ENCODE peak calls at places on chromosomes 3 and 15, in seven cellular contexts. B, H, O, G, M, S and K are unnamed samples.
A peak's percentile ranks its signal among the peaks of the same experiment; 100 is the strongest.

GRCh38 chr3:1955170-1955569 is 143.5 kb upstream of the CNTN4 start:
- DNase-seq in B (no peak), H (no peak), O (no peak), G (no peak), M (no peak), S (no peak), K (no peak)

GRCh38 chr15:65088643-65089021 is 12.1 kb downstream of the KBTBD13 start:
- DNase-seq in B (no peak), H (no peak), O (no peak), G (no peak), M (no peak), S (no peak), K (no peak)

GRCh38 chr3:174276826-174277225 is 582.3 kb upstream of the NAALADL2 start:
- DNase-seq in B (no peak), H (no peak), O (no peak), G (no peak), M (no peak), S (no peak), K (no peak)

GRCh38 chr3:134212898-134213665 is 37.6 kb downstream of the RYK start:
- DNase-seq in B (peak; percentile 93), H (peak; percentile 92), O (peak; percentile 91), G (peak; percentile 84), M (peak; percentile 75), S (peak; percentile 75), K (peak; percentile 83)

GRCh38 chr3:23667536-23668429 is 138.0 kb upstream of the UBE2E1 start:
- DNase-seq in B (no peak), H (no peak), O (no peak), G (no peak), M (peak; percentile 70), S (peak; percentile 44), K (peak; percentile 87)

GRCh38 chr3:139728414-139728813 is 50.6 kb upstream of the NMNAT3 start:
- DNase-seq in B (no peak), H (no peak), O (no peak), G (no peak), M (no peak), S (no peak), K (peak; percentile 0)

GRCh38 chr3:70516081-70516480 is 203.6 kb upstream of the MDFIC2 start:
- DNase-seq in B (no peak), H (no peak), O (no peak), G (no peak), M (no peak), S (no peak), K (no peak)

GRCh38 chr3:22885574-22886348 is 317.4 kb upstream of the UBE2E2 start:
- DNase-seq in B (no peak), H (no peak), O (no peak), G (no peak), M (no peak), S (no peak), K (no peak)

GRCh38 chr15:63446260-63446659 is 58.1 kb upstream of the USP3 start:
- DNase-seq in B (no peak), H (no peak), O (no peak), G (no peak), M (no peak), S (no peak), K (no peak)

GRCh38 chr15:47908950-47909670 is 191.8 kb downstream of the SEMA6D start:
- DNase-seq in B (no peak), H (no peak), O (no peak), G (no peak), M (peak; percentile 2), S (no peak), K (peak; percentile 1)

GRCh38 chr3:173552526-173552925 is 155.0 kb downstream of the NLGN1 start:
- DNase-seq in B (no peak), H (no peak), O (no peak), G (no peak), M (peak; percentile 8), S (peak; percentile 1), K (peak; percentile 21)

GRCh38 chr15:29568840-29569532 is 253.3 kb downstream of the TJP1 start:
- DNase-seq in B (no peak), H (peak; percentile 32), O (no peak), G (no peak), M (peak; percentile 10), S (no peak), K (peak; percentile 12)

GRCh38 chr3:107392549-107393165 is 15.4 kb downstream of the CCDC54 start:
- DNase-seq in B (no peak), H (no peak), O (no peak), G (no peak), M (peak; percentile 90), S (peak; percentile 54), K (peak; percentile 76)

GRCh38 chr3:72482589-72483249 is 365.5 kb downstream of the SHQ1 start:
- DNase-seq in B (peak; percentile 77), H (no peak), O (peak; percentile 43), G (peak; percentile 89), M (peak; percentile 76), S (peak; percentile 86), K (peak; percentile 84)

GRCh38 chr3:144148356-144148755 is 176.7 kb downstream of the DIPK2A start:
- DNase-seq in B (no peak), H (no peak), O (no peak), G (no peak), M (no peak), S (no peak), K (no peak)

GRCh38 chr3:167750273-167750971 is 14.9 kb downstream of the SERPINI1 start:
- DNase-seq in B (no peak), H (no peak), O (no peak), G (no peak), M (no peak), S (no peak), K (no peak)

GRCh38 chr3:125512135-125512920 is 7.7 kb downstream of the SNX4 start:
- DNase-seq in B (peak; percentile 70), H (no peak), O (no peak), G (peak; percentile 62), M (peak; percentile 42), S (peak; percentile 35), K (peak; percentile 74)

GRCh38 chr3:54173371-54173770 is 51.0 kb downstream of the CACNA2D3 start:
- DNase-seq in B (no peak), H (no peak), O (no peak), G (no peak), M (no peak), S (no peak), K (no peak)

GRCh38 chr3:49460188-49460885 is 9.7 kb upstream of the DAG1 start:
- DNase-seq in B (no peak), H (no peak), O (no peak), G (no peak), M (no peak), S (no peak), K (no peak)

GRCh38 chr3:60160792-60161175 is 1090.5 kb downstream of the FHIT start:
- DNase-seq in B (no peak), H (no peak), O (no peak), G (no peak), M (no peak), S (no peak), K (no peak)

GRCh38 chr15:91886878-91887277 is 33.4 kb downstream of the SLCO3A1 start:
- DNase-seq in B (no peak), H (no peak), O (no peak), G (no peak), M (no peak), S (no peak), K (no peak)

GRCh38 chr3:135967867-135968266 is 2.3 kb downstream of the PPP2R3A start:
- DNase-seq in B (no peak), H (no peak), O (no peak), G (no peak), M (no peak), S (no peak), K (no peak)